ENCODE peak calls at places on chromosomes 5 and 9, in seven cellular contexts. One of them, this sample, is unnamed.

GRCh38 chr9:116237456-116237855 is 83.9 kb downstream of the PAPPA start:
- DNase-seq in heart right ventricle: no peak
- DNase-seq in colonic mucosa: no peak
- DNase-seq in endothelial cell of umbilical vein: no peak
- DNase-seq in astrocyte of the cerebellum: no peak
- DNase-seq in tibial nerve: no peak
- DNase-seq in gastrocnemius medialis: no peak
- DNase-seq in this sample: no peak

GRCh38 chr5:94188725-94189124 is 429.7 kb downstream of the KIAA0825 start:
- DNase-seq in heart right ventricle: no peak
- DNase-seq in colonic mucosa: no peak
- DNase-seq in endothelial cell of umbilical vein: no peak
- DNase-seq in astrocyte of the cerebellum: no peak
- DNase-seq in tibial nerve: no peak
- DNase-seq in gastrocnemius medialis: no peak
- DNase-seq in this sample: no peak

GRCh38 chr5:84113246-84114118 is 271.2 kb downstream of the EDIL3 start:
- DNase-seq in heart right ventricle: no peak
- DNase-seq in colonic mucosa: no peak
- DNase-seq in endothelial cell of umbilical vein: no peak
- DNase-seq in astrocyte of the cerebellum: peak
- DNase-seq in tibial nerve: no peak
- DNase-seq in gastrocnemius medialis: no peak
- DNase-seq in this sample: no peak

GRCh38 chr5:74326571-74327338 is 313.8 kb downstream of the ENC1 start:
- DNase-seq in heart right ventricle: no peak
- DNase-seq in colonic mucosa: peak
- DNase-seq in endothelial cell of umbilical vein: peak
- DNase-seq in astrocyte of the cerebellum: peak
- DNase-seq in tibial nerve: peak
- DNase-seq in gastrocnemius medialis: peak
- DNase-seq in this sample: no peak

GRCh38 chr5:991472-992267 is 16.9 kb upstream of the NKD2 start:
- DNase-seq in heart right ventricle: peak
- DNase-seq in colonic mucosa: peak
- DNase-seq in endothelial cell of umbilical vein: no peak
- DNase-seq in astrocyte of the cerebellum: no peak
- DNase-seq in tibial nerve: no peak
- DNase-seq in gastrocnemius medialis: no peak
- DNase-seq in this sample: no peak

GRCh38 chr5:110768138-110768845 is 29.5 kb downstream of the SLC25A46 start:
- DNase-seq in heart right ventricle: no peak
- DNase-seq in colonic mucosa: no peak
- DNase-seq in endothelial cell of umbilical vein: no peak
- DNase-seq in astrocyte of the cerebellum: no peak
- DNase-seq in tibial nerve: no peak
- DNase-seq in gastrocnemius medialis: no peak
- DNase-seq in this sample: no peak

GRCh38 chr9:68416891-68417570 is 60.6 kb downstream of the PGM5 start:
- DNase-seq in heart right ventricle: no peak
- DNase-seq in colonic mucosa: no peak
- DNase-seq in endothelial cell of umbilical vein: no peak
- DNase-seq in astrocyte of the cerebellum: no peak
- DNase-seq in tibial nerve: no peak
- DNase-seq in gastrocnemius medialis: no peak
- DNase-seq in this sample: no peak

GRCh38 chr9:112489876-112490661 is 3.4 kb downstream of the KIAA1958 start:
- DNase-seq in heart right ventricle: no peak
- DNase-seq in colonic mucosa: no peak
- DNase-seq in endothelial cell of umbilical vein: no peak
- DNase-seq in astrocyte of the cerebellum: peak
- DNase-seq in tibial nerve: no peak
- DNase-seq in gastrocnemius medialis: no peak
- DNase-seq in this sample: no peak

GRCh38 chr5:67350600-67351315 is 154.2 kb upstream of the CD180 start:
- DNase-seq in heart right ventricle: no peak
- DNase-seq in colonic mucosa: no peak
- DNase-seq in endothelial cell of umbilical vein: peak
- DNase-seq in astrocyte of the cerebellum: no peak
- DNase-seq in tibial nerve: peak
- DNase-seq in gastrocnemius medialis: peak
- DNase-seq in this sample: no peak

GRCh38 chr9:69885474-69885929 is 64.9 kb downstream of the CFAP95 start:
- DNase-seq in heart right ventricle: no peak
- DNase-seq in colonic mucosa: peak
- DNase-seq in endothelial cell of umbilical vein: peak
- DNase-seq in astrocyte of the cerebellum: peak
- DNase-seq in tibial nerve: no peak
- DNase-seq in gastrocnemius medialis: no peak
- DNase-seq in this sample: no peak

GRCh38 chr9:96460470-96460869 is 10.5 kb downstream of the HABP4 start:
- DNase-seq in heart right ventricle: no peak
- DNase-seq in colonic mucosa: no peak
- DNase-seq in endothelial cell of umbilical vein: no peak
- DNase-seq in astrocyte of the cerebellum: no peak
- DNase-seq in tibial nerve: no peak
- DNase-seq in gastrocnemius medialis: no peak
- DNase-seq in this sample: no peak

GRCh38 chr9:74960548-74960947 is 7.8 kb upstream of the C9orf40 start:
- DNase-seq in heart right ventricle: no peak
- DNase-seq in colonic mucosa: no peak
- DNase-seq in endothelial cell of umbilical vein: no peak
- DNase-seq in astrocyte of the cerebellum: no peak
- DNase-seq in tibial nerve: no peak
- DNase-seq in gastrocnemius medialis: no peak
- DNase-seq in this sample: no peak

GRCh38 chr9:33132249-33132772 is 34.8 kb downstream of the B4GALT1 start:
- DNase-seq in heart right ventricle: no peak
- DNase-seq in colonic mucosa: no peak
- DNase-seq in endothelial cell of umbilical vein: peak
- DNase-seq in astrocyte of the cerebellum: no peak
- DNase-seq in tibial nerve: no peak
- DNase-seq in gastrocnemius medialis: peak
- DNase-seq in this sample: no peak

GRCh38 chr9:101631892-101632291 is 37.1 kb upstream of the PPP3R2 start:
- DNase-seq in heart right ventricle: no peak
- DNase-seq in colonic mucosa: no peak
- DNase-seq in endothelial cell of umbilical vein: no peak
- DNase-seq in astrocyte of the cerebellum: no peak
- DNase-seq in tibial nerve: no peak
- DNase-seq in gastrocnemius medialis: no peak
- DNase-seq in this sample: no peak

GRCh38 chr9:101625871-101626270 is 31.1 kb upstream of the PPP3R2 start:
- DNase-seq in heart right ventricle: no peak
- DNase-seq in colonic mucosa: no peak
- DNase-seq in endothelial cell of umbilical vein: no peak
- DNase-seq in astrocyte of the cerebellum: no peak
- DNase-seq in tibial nerve: no peak
- DNase-seq in gastrocnemius medialis: no peak
- DNase-seq in this sample: no peak

GRCh38 chr9:101626295-101626694 is 31.5 kb upstream of the PPP3R2 start:
- DNase-seq in heart right ventricle: no peak
- DNase-seq in colonic mucosa: no peak
- DNase-seq in endothelial cell of umbilical vein: no peak
- DNase-seq in astrocyte of the cerebellum: no peak
- DNase-seq in tibial nerve: no peak
- DNase-seq in gastrocnemius medialis: no peak
- DNase-seq in this sample: no peak

GRCh38 chr9:101628173-101628572 is 33.4 kb upstream of the PPP3R2 start:
- DNase-seq in heart right ventricle: no peak
- DNase-seq in colonic mucosa: no peak
- DNase-seq in endothelial cell of umbilical vein: no peak
- DNase-seq in astrocyte of the cerebellum: no peak
- DNase-seq in tibial nerve: no peak
- DNase-seq in gastrocnemius medialis: no peak
- DNase-seq in this sample: no peak

DNA sequence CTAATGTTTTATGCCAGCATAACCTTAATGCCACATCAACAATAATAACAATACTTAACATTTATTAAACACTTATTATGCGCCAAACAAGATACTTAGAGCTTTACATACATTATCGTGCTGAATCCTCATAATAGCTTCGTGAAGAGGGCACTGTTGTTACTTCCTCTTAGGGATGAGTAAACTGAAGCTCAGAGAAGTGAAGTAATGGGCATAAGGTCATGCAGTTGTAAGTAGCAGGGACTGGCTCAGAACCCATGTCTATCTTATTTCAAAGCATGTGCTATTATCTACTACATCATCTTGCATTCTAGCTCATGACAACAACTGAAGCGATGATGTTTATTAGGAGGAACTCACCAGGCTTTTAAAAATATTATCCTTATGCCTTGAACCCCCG is 34.9 kb upstream of the PPP3R2 start:
- DNase-seq in heart right ventricle: no peak
- DNase-seq in colonic mucosa: no peak
- DNase-seq in endothelial cell of umbilical vein: no peak
- DNase-seq in astrocyte of the cerebellum: no peak
- DNase-seq in tibial nerve: no peak
- DNase-seq in gastrocnemius medialis: no peak
- DNase-seq in this sample: no peak
- TF ChIP-seq CTCF in heart right ventricle: no peak
- TF ChIP-seq CTCF in colonic mucosa: no peak
- TF ChIP-seq CTCF in endothelial cell of umbilical vein: no peak
- TF ChIP-seq CTCF in astrocyte of the cerebellum: no peak
- TF ChIP-seq CTCF in tibial nerve: no peak
- TF ChIP-seq CTCF in gastrocnemius medialis: no peak
- TF ChIP-seq CTCF in this sample: no peak

GRCh38 chr9:136823136-136824046 is 15.6 kb downstream of the RABL6 start:
- DNase-seq in heart right ventricle: no peak
- DNase-seq in colonic mucosa: no peak
- DNase-seq in endothelial cell of umbilical vein: no peak
- DNase-seq in astrocyte of the cerebellum: no peak
- DNase-seq in tibial nerve: no peak
- DNase-seq in gastrocnemius medialis: no peak
- DNase-seq in this sample: no peak

GRCh38 chr9:136825295-136826187 is 16.7 kb upstream of the AJM1 start:
- DNase-seq in heart right ventricle: no peak
- DNase-seq in colonic mucosa: no peak
- DNase-seq in endothelial cell of umbilical vein: no peak
- DNase-seq in astrocyte of the cerebellum: no peak
- DNase-seq in tibial nerve: no peak
- DNase-seq in gastrocnemius medialis: no peak
- DNase-seq in this sample: no peak

GRCh38 chr9:136821333-136822031 is 13.7 kb downstream of the RABL6 start:
- DNase-seq in heart right ventricle: no peak
- DNase-seq in colonic mucosa: no peak
- DNase-seq in endothelial cell of umbilical vein: peak
- DNase-seq in astrocyte of the cerebellum: no peak
- DNase-seq in tibial nerve: no peak
- DNase-seq in gastrocnemius medialis: no peak
- DNase-seq in this sample: no peak

GRCh38 chr9:136824496-136825225 is 16.9 kb downstream of the RABL6 start:
- DNase-seq in heart right ventricle: no peak
- DNase-seq in colonic mucosa: no peak
- DNase-seq in endothelial cell of umbilical vein: no peak
- DNase-seq in astrocyte of the cerebellum: no peak
- DNase-seq in tibial nerve: no peak
- DNase-seq in gastrocnemius medialis: no peak
- DNase-seq in this sample: no peak

GRCh38 chr9:136820947-136821332 is 13.2 kb downstream of the RABL6 start:
- DNase-seq in heart right ventricle: no peak
- DNase-seq in colonic mucosa: no peak
- DNase-seq in endothelial cell of umbilical vein: peak
- DNase-seq in astrocyte of the cerebellum: no peak
- DNase-seq in tibial nerve: no peak
- DNase-seq in gastrocnemius medialis: no peak
- DNase-seq in this sample: no peak
- H3K4me3 ChIP-seq in heart right ventricle: peak
- H3K4me3 ChIP-seq in colonic mucosa: peak
- H3K4me3 ChIP-seq in endothelial cell of umbilical vein: peak
- H3K4me3 ChIP-seq in astrocyte of the cerebellum: peak
- H3K4me3 ChIP-seq in tibial nerve: peak
- H3K4me3 ChIP-seq in gastrocnemius medialis: peak
- H3K4me3 ChIP-seq in this sample: peak

GRCh38 chr5:172640139-172640538 is 924 bp upstream of the NEURL1B start:
- DNase-seq in heart right ventricle: no peak
- DNase-seq in colonic mucosa: no peak
- DNase-seq in endothelial cell of umbilical vein: no peak
- DNase-seq in astrocyte of the cerebellum: no peak
- DNase-seq in tibial nerve: no peak
- DNase-seq in gastrocnemius medialis: no peak
- DNase-seq in this sample: no peak

GRCh38 chr5:172642046-172642409 is 965 bp downstream of the NEURL1B start:
- DNase-seq in heart right ventricle: no peak
- DNase-seq in colonic mucosa: no peak
- DNase-seq in endothelial cell of umbilical vein: no peak
- DNase-seq in astrocyte of the cerebellum: no peak
- DNase-seq in tibial nerve: no peak
- DNase-seq in gastrocnemius medialis: no peak
- DNase-seq in this sample: no peak

GRCh38 chr5:172640822-172641358 is at the start of gene NEURL1B:
- DNase-seq in heart right ventricle: peak
- DNase-seq in colonic mucosa: peak
- DNase-seq in endothelial cell of umbilical vein: peak
- DNase-seq in astrocyte of the cerebellum: no peak
- DNase-seq in tibial nerve: peak
- DNase-seq in gastrocnemius medialis: peak
- DNase-seq in this sample: no peak

GRCh38 chr5:172642511-172642910 is 1.4 kb downstream of the NEURL1B start:
- DNase-seq in heart right ventricle: no peak
- DNase-seq in colonic mucosa: peak
- DNase-seq in endothelial cell of umbilical vein: no peak
- DNase-seq in astrocyte of the cerebellum: no peak
- DNase-seq in tibial nerve: no peak
- DNase-seq in gastrocnemius medialis: no peak
- DNase-seq in this sample: no peak

DNA sequence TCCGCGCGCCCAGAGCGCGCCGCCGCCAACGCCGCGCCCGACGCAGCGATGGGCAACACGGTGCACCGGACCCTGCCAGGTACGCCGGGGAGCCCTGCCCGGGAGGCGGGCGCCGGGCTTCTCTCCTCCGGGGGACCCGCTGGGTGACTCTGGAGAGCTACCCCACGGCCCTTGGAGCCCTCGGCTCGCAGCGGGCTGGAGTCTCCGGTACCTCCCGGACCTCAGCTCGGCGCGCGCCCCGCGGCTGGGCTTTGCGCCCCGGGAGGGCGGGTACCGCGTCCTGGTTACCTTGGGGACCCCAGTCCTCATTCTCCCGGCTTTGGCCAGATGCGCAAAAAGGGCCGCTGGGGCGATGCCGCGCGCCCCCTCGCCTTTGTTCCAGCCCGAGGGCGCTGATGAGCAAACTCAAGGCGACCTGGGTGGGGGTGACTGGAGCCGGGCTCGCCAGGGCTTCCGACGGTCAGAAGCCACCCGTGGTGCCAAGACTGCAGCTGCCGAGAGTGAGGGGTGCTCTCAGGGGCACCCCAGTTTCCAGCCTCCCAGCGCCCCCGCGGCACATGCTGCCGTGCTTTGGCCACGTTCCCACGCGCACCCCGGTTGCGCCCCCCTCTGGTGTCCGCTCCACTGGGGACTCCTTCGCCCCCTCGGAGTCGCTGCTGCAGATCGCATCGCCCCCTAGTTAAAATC is 439 bp downstream of the NEURL1B start:
- DNase-seq in heart right ventricle: peak
- DNase-seq in colonic mucosa: no peak
- DNase-seq in endothelial cell of umbilical vein: no peak
- DNase-seq in astrocyte of the cerebellum: no peak
- DNase-seq in tibial nerve: no peak
- DNase-seq in gastrocnemius medialis: no peak
- DNase-seq in this sample: no peak
- TF ChIP-seq CTCF in heart right ventricle: no peak
- TF ChIP-seq CTCF in colonic mucosa: no peak
- TF ChIP-seq CTCF in endothelial cell of umbilical vein: peak
- TF ChIP-seq CTCF in astrocyte of the cerebellum: peak
- TF ChIP-seq CTCF in tibial nerve: no peak
- TF ChIP-seq CTCF in gastrocnemius medialis: no peak
- TF ChIP-seq CTCF in this sample: no peak

GRCh38 chr9:38337706-38338264 is 54.7 kb upstream of the ALDH1B1 start:
- DNase-seq in heart right ventricle: no peak
- DNase-seq in colonic mucosa: no peak
- DNase-seq in endothelial cell of umbilical vein: no peak
- DNase-seq in astrocyte of the cerebellum: no peak
- DNase-seq in tibial nerve: no peak
- DNase-seq in gastrocnemius medialis: no peak
- DNase-seq in this sample: no peak
- H3K4me3 ChIP-seq in heart right ventricle: no peak
- H3K4me3 ChIP-seq in colonic mucosa: no peak
- H3K4me3 ChIP-seq in endothelial cell of umbilical vein: no peak
- H3K4me3 ChIP-seq in astrocyte of the cerebellum: no peak
- H3K4me3 ChIP-seq in tibial nerve: no peak
- H3K4me3 ChIP-seq in gastrocnemius medialis: no peak
- H3K4me3 ChIP-seq in this sample: no peak

This sample was measured in thoracic aorta.